ENCODE peak calls at places on chromosomes 1 and 21, in five cellular contexts. X is adrenal gland, Q is AG04450, E is heart right ventricle, U is right lobe of liver. B is an unnamed sample.

GRCh38 chr1:19029191-19030085 is 73.0 kb upstream of the IFFO2 start:
- DNase-seq in X (peak; percentile 4), Q (no peak), E (no peak), U (peak; percentile 73), B (peak; percentile 91)

GRCh38 chr1:62012821-62013220 is 181.8 kb upstream of the L1TD1 start:
- DNase-seq in Q (no peak), U (no peak), E (peak; percentile 38), X (no peak), B (no peak)

GRCh38 chr1:63794927-63795326 is 21.1 kb downstream of the ROR1 start:
- DNase-seq in U (no peak), Q (no peak), E (no peak), X (no peak), B (no peak)

GRCh38 chr1:166489670-166490436 is 323.1 kb upstream of the FAM78B start:
- DNase-seq in U (peak; percentile 23), Q (no peak), E (no peak), X (peak; percentile 40), B (peak; percentile 69)

GRCh38 chr1:178093150-178093957 is 550 bp upstream of the RASAL2 start:
- DNase-seq in E (peak; percentile 91), Q (peak; percentile 91), U (peak; percentile 93), X (peak; percentile 93), B (peak; percentile 90)

GRCh38 chr1:184383772-184384323 is 3.0 kb upstream of the C1orf21 start:
- DNase-seq in U (no peak), Q (no peak), X (no peak), E (no peak), B (no peak)

GRCh38 chr1:165697491-165697880 is 876 bp downstream of the ALDH9A1 start:
- DNase-seq in E (no peak), U (no peak), Q (no peak), X (no peak), B (no peak)

GRCh38 chr21:45982256-45982757 is 737 bp downstream of the COL6A1 start:
- DNase-seq in E (peak; percentile 36), X (no peak), Q (no peak), U (peak; percentile 26), B (peak; percentile 11)

GRCh38 chr1:109619405-109619654 is at the start of gene GNAT2:
- DNase-seq in X (no peak), Q (no peak), E (no peak), U (no peak), B (no peak)

GRCh38 chr1:225977937-225978748 is 21.0 kb downstream of the SDE2 start:
- DNase-seq in E (no peak), U (no peak), Q (no peak), X (peak; percentile 53), B (no peak)

GRCh38 chr1:25064465-25065238 is 134.6 kb upstream of the RUNX3 start:
- DNase-seq in E (no peak), U (no peak), Q (no peak), X (no peak), B (no peak)

GRCh38 chr1:14635421-14635820 is 36.9 kb downstream of the KAZN start:
- DNase-seq in Q (no peak), E (no peak), U (no peak), X (no peak), B (no peak)

GRCh38 chr1:39359028-39359570 is 132.3 kb upstream of the BMP8A start:
- DNase-seq in E (no peak), Q (no peak), X (peak; percentile 26), U (no peak), B (no peak)

GRCh38 chr1:13616234-13616633 is 32.6 kb downstream of the PDPN start:
- DNase-seq in U (no peak), Q (no peak), X (no peak), E (no peak), B (no peak)

GRCh38 chr1:239237912-239238311 is 148.5 kb upstream of the CHRM3 start:
- DNase-seq in Q (no peak), E (no peak), U (no peak), X (no peak), B (no peak)
- TF ChIP-seq CTCF in Q (no peak), E (no peak), U (no peak), X (no peak), B (no peak)

DNA sequence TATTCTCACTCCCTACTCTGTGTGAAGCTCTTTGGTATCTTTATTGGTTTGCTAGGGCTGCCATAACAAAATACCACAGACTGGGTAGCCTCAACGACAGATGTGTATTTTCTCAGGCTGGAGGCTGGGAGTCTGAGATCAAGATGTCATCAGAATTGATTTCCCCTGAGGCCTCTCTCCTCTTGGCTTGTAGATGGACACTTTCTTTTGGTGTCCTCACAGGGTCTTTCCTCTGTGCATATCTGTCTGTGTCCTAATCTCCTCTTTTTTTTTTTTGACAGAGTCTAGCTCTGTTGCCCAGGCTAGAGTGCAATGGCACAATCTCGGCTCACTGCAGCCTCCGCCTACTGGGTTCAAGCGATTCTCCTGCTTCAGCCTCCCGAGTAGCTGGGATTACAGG is 71.4 kb upstream of the KCNJ6 start:
- DNase-seq in E (no peak), U (no peak), Q (no peak), X (no peak), B (no peak)
- H3K27ac ChIP-seq in E (no peak overlapping the region), U (no peak overlapping the region), Q (no peak overlapping the region), X (no peak overlapping the region), B (no peak overlapping the region)

GRCh38 chr1:30569384-30569783 is 154.0 kb downstream of the MATN1 start:
- DNase-seq in U (no peak), Q (no peak), E (no peak), X (no peak), B (no peak)

GRCh38 chr1:30571380-30571779 is 152.0 kb downstream of the MATN1 start:
- DNase-seq in Q (no peak), X (no peak), U (no peak), E (no peak), B (no peak)

GRCh38 chr1:30575066-30575465 is 148.3 kb downstream of the MATN1 start:
- DNase-seq in U (no peak), X (no peak), Q (no peak), E (no peak), B (no peak)

GRCh38 chr1:30572192-30572591 is 151.2 kb downstream of the MATN1 start:
- DNase-seq in E (no peak), U (no peak), X (no peak), Q (no peak), B (no peak)
- TF ChIP-seq CTCF in E (peak; percentile 19), U (peak; percentile 28), X (no peak), Q (no peak), B (no peak)

GRCh38 chr1:154864189-154864985 is 5.7 kb downstream of the KCNN3 start:
- DNase-seq in Q (no peak), E (no peak), U (no peak), X (no peak), B (no peak)
- H3K27ac ChIP-seq in Q (no peak overlapping the region), E (no peak overlapping the region), U (no peak overlapping the region), X (no peak overlapping the region), B (no peak overlapping the region)

GRCh38 chr1:33586795-33587194 is 114.3 kb downstream of the ZSCAN20 start:
- DNase-seq in X (no peak), E (no peak), Q (no peak), U (no peak), B (no peak)

GRCh38 chr1:33588726-33589125 is 116.3 kb downstream of the ZSCAN20 start:
- DNase-seq in U (no peak), X (no peak), E (no peak), Q (no peak), B (no peak)

GRCh38 chr1:33578557-33579448 is 106.4 kb downstream of the ZSCAN20 start:
- DNase-seq in Q (no peak), X (no peak), U (no peak), E (no peak), B (no peak)

GRCh38 chr1:33586111-33586510 is 113.7 kb downstream of the ZSCAN20 start:
- DNase-seq in X (no peak), U (no peak), Q (no peak), E (no peak), B (no peak)

GRCh38 chr1:33583567-33583966 is 111.1 kb downstream of the ZSCAN20 start:
- DNase-seq in Q (no peak), X (no peak), E (no peak), U (no peak), B (no peak)
- TF ChIP-seq CTCF in Q (no peak), X (no peak), E (no peak), U (no peak), B (no peak)

GRCh38 chr1:212454741-212455140 is 22.0 kb downstream of the NENF start:
- DNase-seq in X (no peak), Q (no peak), E (no peak), U (no peak), B (no peak)

GRCh38 chr1:212450331-212450881 is 17.7 kb downstream of the NENF start:
- DNase-seq in Q (no peak), X (no peak), E (peak; percentile 33), U (no peak), B (no peak)

GRCh38 chr1:212453156-212453857 is 20.6 kb downstream of the NENF start:
- DNase-seq in E (no peak), Q (no peak), U (no peak), X (no peak), B (no peak)

GRCh38 chr1:212452323-212453155 is 19.8 kb downstream of the NENF start:
- DNase-seq in X (no peak), U (no peak), E (peak; percentile 58), Q (no peak), B (no peak)

DNA sequence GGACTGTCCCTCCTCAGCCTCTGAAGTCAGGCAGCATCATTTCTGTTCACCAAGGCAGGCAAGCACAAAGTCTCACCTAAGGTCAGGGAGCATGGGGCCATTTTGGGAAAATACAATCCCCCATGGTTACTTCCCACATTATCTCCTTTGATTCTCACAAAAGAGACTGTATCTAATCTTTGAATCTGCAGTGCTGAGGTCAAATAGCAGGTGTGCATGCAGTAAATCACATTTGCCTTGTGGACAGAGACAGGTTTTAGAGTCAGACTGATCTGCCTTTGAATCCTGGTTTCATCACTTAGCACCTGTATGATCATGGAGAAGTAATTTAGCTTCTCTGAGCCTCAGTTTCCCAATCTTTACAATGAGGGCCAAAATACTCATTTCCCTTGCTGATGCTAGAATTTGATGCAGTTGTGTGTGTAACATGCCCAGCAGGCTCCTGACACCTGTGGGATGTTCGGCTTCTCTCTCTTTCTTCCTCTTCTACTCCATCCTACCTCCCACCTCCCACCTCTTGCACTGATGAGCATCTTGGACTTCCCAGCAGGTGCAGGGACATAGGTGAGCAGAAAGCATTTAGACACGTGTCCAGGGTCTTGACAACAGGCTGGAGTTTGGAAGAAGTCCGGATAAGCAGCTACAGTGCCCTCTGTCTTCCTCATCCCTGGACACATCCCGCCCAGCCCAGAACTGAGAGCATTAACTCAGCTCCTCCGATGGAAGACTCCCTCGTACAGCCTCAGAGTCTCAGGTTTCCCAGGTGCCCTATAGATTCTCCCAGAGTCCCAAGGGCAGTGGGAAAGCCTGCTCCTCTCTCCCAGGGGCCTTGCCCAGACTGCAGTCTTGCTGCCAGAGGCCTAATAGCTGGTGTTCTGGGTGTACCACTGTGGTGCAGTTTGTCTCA is 18.9 kb downstream of the NENF start:
- DNase-seq in E (no peak), Q (no peak), U (no peak), X (no peak), B (no peak)
- H3K27ac ChIP-seq in E (no peak overlapping the region), Q (no peak overlapping the region), U (no peak overlapping the region), X (no peak overlapping the region), B (no peak overlapping the region)